ENCODE peak calls at places on chromosome 17, in six cellular contexts. O, W, G, H, X and A are unnamed samples.

GRCh38 chr17:38881600-38882191 is 11.8 kb downstream of the LASP1 start:
- DNase-seq in W (no peak), G (no peak), H (peak), O (peak), X (peak), A (peak)

GRCh38 chr17:57597531-57598453 is 147.3 kb downstream of the CCDC182 start:
- DNase-seq in O (no peak), H (peak), X (peak), G (no peak), W (peak), A (no peak)

GRCh38 chr17:29577778-29578211 is 9.3 kb downstream of the TP53I13 start:
- DNase-seq in X (peak), G (no peak), W (no peak), H (peak), O (no peak), A (peak)

GRCh38 chr17:16013943-16014407 is 14.4 kb downstream of the TTC19 start:
- DNase-seq in X (peak), H (peak), W (peak), G (no peak), O (no peak), A (no peak)

GRCh38 chr17:40615295-40615988 is 32.2 kb downstream of the SMARCE1 start:
- DNase-seq in O (peak), H (peak), G (no peak), X (peak), W (peak), A (no peak)

GRCh38 chr17:44317545-44317944 is 7.1 kb downstream of the SLC25A39 start:
- DNase-seq in W (no peak), O (no peak), G (no peak), H (no peak), X (no peak), A (no peak)

GRCh38 chr17:18920911-18921441 is 31.0 kb upstream of the SLC5A10 start:
- DNase-seq in X (no peak), H (no peak), G (no peak), O (no peak), W (no peak), A (no peak)

GRCh38 chr17:66165537-66166123 is 26.3 kb downstream of the CEP112 start:
- DNase-seq in H (peak), O (no peak), G (peak), W (peak), X (no peak), A (no peak)

GRCh38 chr17:70366421-70366820 is 197.1 kb downstream of the KCNJ2 start:
- DNase-seq in H (no peak), X (no peak), O (no peak), W (peak), G (no peak), A (no peak)

GRCh38 chr17:19262650-19263620 is 25.8 kb downstream of the EPN2 start:
- DNase-seq in H (no peak), W (no peak), X (peak), O (no peak), G (no peak), A (no peak)

GRCh38 chr17:82864721-82865240 is 25.0 kb upstream of the ZNF750 start:
- DNase-seq in X (no peak), H (no peak), O (no peak), W (no peak), G (no peak), A (no peak)

GRCh38 chr17:70661342-70662222 is 492.2 kb downstream of the KCNJ2 start:
- DNase-seq in W (no peak), O (no peak), H (no peak), X (no peak), G (no peak), A (no peak)

GRCh38 chr17:17129466-17129865 is 76.7 kb downstream of the PLD6 start:
- DNase-seq in H (no peak), G (no peak), W (no peak), X (no peak), O (no peak), A (no peak)

GRCh38 chr17:68089881-68090280 is 54.3 kb downstream of the KPNA2 start:
- DNase-seq in G (no peak), X (no peak), W (no peak), O (no peak), H (peak), A (no peak)

GRCh38 chr17:76107507-76107906 is 3.9 kb upstream of the EXOC7 start:
- DNase-seq in W (no peak), X (no peak), O (no peak), H (no peak), G (no peak), A (no peak)

GRCh38 chr17:39608142-39608541 is 422 bp upstream of the NEUROD2 start:
- DNase-seq in W (no peak), X (no peak), G (no peak), H (no peak), O (no peak), A (no peak)

GRCh38 chr17:68391561-68392268 is 65.6 kb downstream of the WIPI1 start:
- DNase-seq in W (no peak), G (no peak), O (no peak), H (peak), X (no peak), A (no peak)

GRCh38 chr17:1047886-1048470 is 51.0 kb downstream of the TIMM22 start:
- DNase-seq in X (no peak), G (no peak), O (no peak), W (no peak), H (no peak), A (peak)

GRCh38 chr17:14019186-14019956 is 49.9 kb upstream of the COX10 start:
- DNase-seq in W (no peak), H (peak), G (no peak), O (no peak), X (peak), A (no peak)

GRCh38 chr17:45845376-45846185 is 900 bp downstream of the SPPL2C start:
- DNase-seq in O (no peak), X (no peak), H (no peak), G (no peak), W (no peak), A (no peak)

GRCh38 chr17:17712268-17712924 is 31.1 kb downstream of the RAI1 start:
- DNase-seq in O (no peak), H (peak), W (no peak), G (no peak), X (peak), A (no peak)

GRCh38 chr17:55770220-55770870 is 19.5 kb downstream of the PCTP start:
- DNase-seq in H (peak), X (no peak), W (no peak), O (no peak), G (no peak), A (no peak)